ENCODE peak calls at places on chromosomes 2 and 18, in six cellular contexts. M, C, Z, D, T and N are unnamed samples.

GRCh38 chr2:127313359-127313758 is 19.4 kb upstream of the ERCC3 start:
- DNase-seq in M (no peak), D (no peak), T (peak), Z (no peak), C (no peak), N (no peak)

GRCh38 chr2:228063558-228063957 is 117.9 kb downstream of the SPHKAP start:
- DNase-seq in T (no peak), M (no peak), D (no peak), Z (no peak), C (no peak), N (no peak)

GRCh38 chr18:37405229-37405628 is 160.4 kb downstream of the CELF4 start:
- DNase-seq in T (no peak), M (no peak), C (no peak), D (no peak), Z (no peak), N (no peak)

GRCh38 chr18:59718108-59719057 is 21.2 kb upstream of the CCBE1 start:
- DNase-seq in C (peak), T (no peak), Z (no peak), M (peak), D (no peak), N (peak)

GRCh38 chr2:172046080-172046678 is 39.1 kb upstream of the DLX1 start:
- DNase-seq in M (no peak), C (no peak), T (no peak), D (no peak), Z (no peak), N (no peak)

GRCh38 chr2:109376796-109377495 is 236.8 kb downstream of the SEPTIN10 start:
- DNase-seq in D (peak), C (no peak), M (no peak), Z (no peak), T (no peak), N (no peak)

GRCh38 chr2:162125138-162125537 is 26.9 kb downstream of the GCG start:
- DNase-seq in Z (no peak), M (no peak), T (no peak), C (no peak), D (no peak), N (peak)

GRCh38 chr2:2095360-2096093 is 235.5 kb downstream of the MYT1L start:
- DNase-seq in C (no peak), Z (no peak), T (no peak), M (no peak), D (no peak), N (no peak)

GRCh38 chr2:24843461-24843860 is 50.2 kb downstream of the CENPO start:
- DNase-seq in T (no peak), D (no peak), M (no peak), Z (no peak), C (no peak), N (no peak)

GRCh38 chr2:38178556-38179419 is 102.8 kb upstream of the CYP1B1 start:
- DNase-seq in C (no peak), D (no peak), Z (no peak), T (no peak), M (no peak), N (peak)

GRCh38 chr2:212692466-212692865 is 153.9 kb upstream of the ERBB4 start:
- DNase-seq in D (no peak), M (no peak), C (no peak), Z (no peak), T (no peak), N (no peak)

GRCh38 chr2:127611076-127611925 is 34.7 kb upstream of the GPR17 start:
- DNase-seq in D (peak), Z (no peak), C (no peak), M (no peak), T (peak), N (no peak)

GRCh38 chr2:156864230-156864629 is 393.3 kb upstream of the GALNT5 start:
- DNase-seq in M (no peak), T (no peak), D (no peak), C (no peak), Z (no peak), N (no peak)

GRCh38 chr2:192438239-192438638 is 243.5 kb upstream of the TMEFF2 start:
- DNase-seq in D (no peak), C (peak), T (no peak), M (no peak), Z (no peak), N (no peak)

GRCh38 chr2:144596074-144596871 is 76.4 kb upstream of the ZEB2 start:
- DNase-seq in M (no peak), T (no peak), D (no peak), C (no peak), Z (no peak), N (peak)

GRCh38 chr2:235711527-235711926 is 217.7 kb downstream of the AGAP1 start:
- DNase-seq in Z (no peak), M (no peak), C (no peak), T (no peak), D (no peak), N (no peak)

GRCh38 chr2:167504061-167504460 is 615.8 kb downstream of the XIRP2 start:
- DNase-seq in D (no peak), T (no peak), M (no peak), Z (no peak), C (no peak), N (peak)

GRCh38 chr2:146579154-146579930 is 1265.5 kb upstream of the ACVR2A start:
- DNase-seq in D (no peak), Z (no peak), C (no peak), T (no peak), M (peak), N (peak)

GRCh38 chr2:29841386-29842004 is 79.9 kb downstream of the ALK start:
- DNase-seq in Z (no peak), M (no peak), C (peak), D (no peak), T (no peak), N (peak)

GRCh38 chr2:167333245-167333644 is 445.0 kb downstream of the XIRP2 start:
- DNase-seq in Z (no peak), M (no peak), T (no peak), D (no peak), C (no peak), N (no peak)

GRCh38 chr2:138309760-138310159 is 191.8 kb upstream of the SPOPL start:
- DNase-seq in Z (no peak), M (no peak), C (no peak), T (no peak), D (no peak), N (no peak)

GRCh38 chr2:64808092-64808491 is 154.4 kb upstream of the SERTAD2 start:
- DNase-seq in Z (no peak), M (no peak), D (no peak), C (no peak), T (no peak), N (no peak)

GRCh38 chr2:140117371-140117770 is 1337.2 kb upstream of the NXPH2 start:
- DNase-seq in T (no peak), C (no peak), M (no peak), Z (no peak), D (no peak), N (no peak)

GRCh38 chr18:55780591-55781071 is 192.6 kb upstream of the TCF4 start:
- DNase-seq in Z (no peak), M (no peak), C (no peak), D (no peak), T (no peak), N (peak)
- TF ChIP-seq CTCF in Z (no peak), M (no peak), C (no peak), D (no peak), T (no peak), N (no peak)

DNA sequence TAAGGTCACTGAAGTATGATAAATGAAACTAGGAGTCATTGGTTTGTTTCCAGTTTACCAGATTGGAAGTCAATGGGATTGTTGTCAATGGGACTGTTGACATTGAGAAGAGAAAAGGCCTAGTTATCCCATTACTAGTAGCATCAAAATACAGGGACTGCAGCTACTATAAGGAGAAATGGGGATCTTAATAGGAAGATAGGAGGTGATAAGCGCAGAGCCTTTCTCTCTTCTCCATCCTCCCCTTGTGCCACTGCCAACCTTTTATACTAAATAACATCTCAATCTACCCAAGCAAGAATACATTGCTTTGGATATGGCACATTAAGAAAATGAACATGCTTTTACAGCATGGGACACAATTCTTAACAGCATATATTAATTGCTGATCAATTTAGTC is 10.5 kb upstream of the BBS5 start:
- DNase-seq in C (no peak), Z (no peak), M (no peak), T (no peak), D (no peak), N (no peak)
- H3K4me3 ChIP-seq in C (no peak), Z (no peak), M (no peak), T (no peak), D (no peak), N (no peak)

DNA sequence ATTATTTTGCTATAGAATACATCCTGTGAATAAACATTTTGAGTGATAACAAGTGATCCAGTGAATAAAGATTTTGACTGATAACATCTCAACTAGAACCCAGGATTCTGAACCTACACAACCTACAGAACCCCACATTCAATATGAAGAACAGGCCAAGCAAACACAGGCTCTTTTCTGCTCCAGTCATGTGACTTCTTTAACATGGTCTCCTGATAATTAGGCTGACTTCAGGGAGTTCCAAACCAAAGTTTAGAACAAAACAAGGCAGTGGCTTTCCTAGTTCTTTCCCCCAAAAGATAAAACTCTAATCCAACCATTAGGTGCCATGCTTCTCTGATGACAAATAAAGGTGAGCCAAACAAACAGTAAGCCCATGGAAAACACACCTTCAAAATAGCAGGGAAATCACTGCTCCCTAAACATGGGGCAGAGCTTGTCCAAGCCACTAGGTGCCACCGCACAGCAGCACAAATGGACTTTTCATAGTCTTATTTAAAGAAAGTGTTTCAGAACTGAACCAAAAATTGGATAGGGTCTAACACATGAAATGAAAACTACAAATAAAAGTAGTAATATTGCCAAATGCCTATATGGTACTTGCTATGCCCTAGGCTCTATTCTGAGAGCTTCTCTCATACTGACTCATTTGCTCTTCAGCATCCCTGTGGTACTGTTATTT is 95.3 kb downstream of the EVA1A start:
- DNase-seq in Z (no peak), M (no peak), D (no peak), C (no peak), T (no peak), N (peak)
- TF ChIP-seq CTCF in Z (no peak), M (peak), D (no peak), C (no peak), T (no peak), N (peak)

GRCh38 chr2:234245945-234246344 is 195.4 kb downstream of the SPP2 start:
- DNase-seq in Z (no peak), T (no peak), C (no peak), M (peak), D (no peak), N (peak)

GRCh38 chr2:234240917-234241316 is 190.4 kb downstream of the SPP2 start:
- DNase-seq in Z (no peak), M (peak), C (no peak), T (no peak), D (no peak), N (no peak)

GRCh38 chr2:234242446-234242810 is 191.9 kb downstream of the SPP2 start:
- DNase-seq in T (no peak), D (no peak), M (no peak), Z (no peak), C (no peak), N (no peak)

GRCh38 chr2:234241656-234242445 is 191.3 kb downstream of the SPP2 start:
- DNase-seq in D (no peak), T (no peak), C (peak), M (peak), Z (no peak), N (peak)

GRCh38 chr2:234243871-234244565 is 193.5 kb downstream of the SPP2 start:
- DNase-seq in Z (no peak), T (no peak), D (no peak), C (no peak), M (no peak), N (no peak)
- H3K4me3 ChIP-seq in Z (no peak), T (no peak), D (no peak), C (no peak), M (no peak), N (no peak)